ENCODE peak calls at places on chromosomes 13 and 19, in six cellular contexts. F is adrenal gland, D is WERI-Rb-1, R is A549, O is upper lobe of left lung, N is Peyer's patch. X is an unnamed sample.

GRCh38 chr13:39605677-39606320 is 2.8 kb upstream of the LHFPL6 start:
- DNase-seq in N (no peak), O (no peak), D (no peak), R (no peak), F (no peak), X (no peak)

GRCh38 chr19:34452671-34453253 is 24.6 kb downstream of the UBA2 start:
- DNase-seq in O (no peak), F (no peak), D (no peak), R (no peak), N (no peak), X (no peak)

GRCh38 chr13:42333613-42334328 is 61.8 kb downstream of the AKAP11 start:
- DNase-seq in D (no peak), O (no peak), N (no peak), F (no peak), R (peak), X (no peak)

GRCh38 chr13:113869263-113869662 is 5.4 kb upstream of the GAS6 start:
- DNase-seq in D (no peak), R (no peak), F (no peak), O (no peak), N (no peak), X (no peak)

GRCh38 chr13:42600943-42601342 is 27.0 kb downstream of the TNFSF11 start:
- DNase-seq in O (no peak), F (no peak), D (no peak), N (no peak), R (no peak), X (no peak)

GRCh38 chr19:35757231-35757748 is 461 bp upstream of the HSPB6 start:
- DNase-seq in R (no peak), D (peak), N (peak), F (peak), O (peak), X (no peak)

GRCh38 chr19:10899171-10899653 is 27.9 kb downstream of the CARM1 start:
- DNase-seq in O (peak), D (no peak), R (no peak), N (peak), F (peak), X (no peak)

GRCh38 chr13:23637813-23638212 is 67.6 kb downstream of the TNFRSF19 start:
- DNase-seq in D (no peak), O (no peak), R (no peak), N (no peak), F (no peak), X (no peak)

GRCh38 chr19:40398417-40399056 is 8.6 kb upstream of the HIPK4 start:
- DNase-seq in R (peak), F (peak), D (no peak), N (peak), O (peak), X (no peak)

GRCh38 chr13:110559429-110559943 is 2.0 kb downstream of the RAB20 start:
- DNase-seq in N (peak), O (peak), D (no peak), R (no peak), F (peak), X (no peak)

GRCh38 chr19:46147166-46147740 is 785 bp upstream of the IGFL2 start:
- DNase-seq in N (no peak), R (no peak), F (no peak), D (no peak), O (no peak), X (no peak)

GRCh38 chr13:111270765-111271164 is 49.7 kb upstream of the TEX29 start:
- DNase-seq in F (no peak), N (no peak), R (no peak), D (no peak), O (no peak), X (no peak)

GRCh38 chr19:55353803-55354697 is 469 bp downstream of the COX6B2 start:
- DNase-seq in D (peak), N (peak), R (peak), O (peak), F (peak), X (no peak)

GRCh38 chr13:80881495-80882482 is 540.9 kb upstream of the SPRY2 start:
- DNase-seq in R (peak), O (no peak), F (no peak), D (no peak), N (no peak), X (peak)

GRCh38 chr13:36310417-36311108 is 12.9 kb upstream of the CCDC169 start:
- DNase-seq in D (no peak), O (no peak), F (no peak), N (no peak), R (no peak), X (no peak)

GRCh38 chr13:30798776-30799625 is 63.7 kb downstream of the ALOX5AP start:
- DNase-seq in O (no peak), N (no peak), D (no peak), F (no peak), R (no peak), X (no peak)

GRCh38 chr19:9981406-9982260 is 28.7 kb downstream of the COL5A3 start:
- DNase-seq in F (no peak), R (no peak), O (no peak), D (no peak), N (no peak), X (no peak)

GRCh38 chr13:44884076-44884729 is 105.1 kb downstream of the NUFIP1 start:
- DNase-seq in R (no peak), F (no peak), O (no peak), N (no peak), D (no peak), X (no peak)

GRCh38 chr13:77184455-77184854 is 142.4 kb downstream of the MYCBP2 start:
- DNase-seq in F (no peak), N (no peak), D (no peak), O (no peak), R (no peak), X (peak)

GRCh38 chr19:6914321-6914720 is 26.9 kb downstream of the ADGRE1 start:
- DNase-seq in D (no peak), R (no peak), N (no peak), O (no peak), F (no peak), X (no peak)
- H3K27ac ChIP-seq in D (no peak), R (no peak), N (no peak), O (no peak), F (no peak), X (no peak)

GRCh38 chr13:74052402-74052928 is 81.7 kb downstream of the KLF12 start:
- DNase-seq in F (no peak), D (no peak), N (no peak), R (peak), O (peak), X (no peak)

GRCh38 chr13:74061939-74062595 is 72.1 kb downstream of the KLF12 start:
- DNase-seq in N (no peak), F (no peak), R (no peak), D (no peak), O (no peak), X (no peak)

GRCh38 chr13:74062933-74063332 is 71.3 kb downstream of the KLF12 start:
- DNase-seq in N (peak), D (no peak), R (no peak), O (no peak), F (peak), X (no peak)

GRCh38 chr13:74056829-74057564 is 77.2 kb downstream of the KLF12 start:
- DNase-seq in R (no peak), D (no peak), O (no peak), N (no peak), F (peak), X (no peak)
- H3K27ac ChIP-seq in R (no peak), D (no peak), O (no peak), N (no peak), F (no peak), X (no peak)

GRCh38 chr13:50085063-50085462 is 69.8 kb downstream of the KCNRG start:
- DNase-seq in N (no peak), R (peak), F (no peak), O (no peak), D (no peak), X (no peak)

GRCh38 chr13:50090211-50090610 is 75.0 kb downstream of the KCNRG start:
- DNase-seq in F (no peak), N (no peak), O (no peak), R (no peak), D (no peak), X (no peak)

GRCh38 chr13:50094615-50095293 is 79.5 kb downstream of the KCNRG start:
- DNase-seq in O (no peak), D (no peak), R (no peak), N (no peak), F (no peak), X (peak)

DNA sequence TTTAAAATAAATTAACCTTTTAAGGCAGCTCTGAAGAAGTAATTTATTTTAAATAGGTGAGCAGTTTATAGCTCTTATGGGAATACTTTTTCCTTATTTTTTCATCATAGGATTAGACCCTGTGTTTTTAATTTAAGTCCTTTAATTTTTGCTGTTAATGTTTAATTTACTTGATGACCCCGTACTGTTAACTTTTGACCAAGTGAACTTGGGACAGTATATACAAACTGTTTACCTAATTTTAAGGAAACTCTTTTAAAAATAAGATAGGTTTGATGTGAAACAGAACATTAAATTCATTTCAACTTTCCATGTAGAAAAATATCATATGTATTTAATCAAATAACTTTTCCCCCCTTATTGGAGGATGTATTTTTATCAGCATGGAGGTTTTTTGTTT is 74.4 kb downstream of the KCNRG start:
- DNase-seq in R (no peak), O (no peak), D (no peak), F (no peak), N (no peak), X (no peak)
- H3K27ac ChIP-seq in R (no peak), O (no peak), D (no peak), F (no peak), N (no peak), X (no peak)

GRCh38 chr19:33389574-33390119 is 16.1 kb downstream of the CEBPG start:
- DNase-seq in D (no peak), O (no peak), N (peak), R (no peak), F (no peak), X (no peak)

GRCh38 chr19:33390908-33391630 is 17.6 kb downstream of the CEBPG start:
- DNase-seq in O (no peak), R (no peak), N (peak), F (peak), D (no peak), X (no peak)

GRCh38 chr19:33391631-33392249 is 18.2 kb downstream of the CEBPG start:
- DNase-seq in R (no peak), F (no peak), O (no peak), N (peak), D (no peak), X (no peak)

GRCh38 chr19:33388817-33389573 is 15.5 kb downstream of the CEBPG start:
- DNase-seq in N (peak), R (no peak), O (no peak), D (no peak), F (no peak), X (no peak)

GRCh38 chr19:33390120-33390907 is 16.8 kb downstream of the CEBPG start:
- DNase-seq in F (peak), N (peak), R (no peak), D (no peak), O (peak), X (no peak)
- H3K27ac ChIP-seq in F (no peak), N (peak), R (no peak), D (no peak), O (peak), X (no peak)

GRCh38 chr19:1568320-1569019 is at the start of gene MEX3D:
- DNase-seq in F (peak), O (peak), R (peak), N (peak), D (peak), X (no peak)
- H3K27ac ChIP-seq in F (no peak), O (peak), R (peak), N (peak), D (peak), X (peak)

GRCh38 chr19:625257-625656 is 8.1 kb downstream of the POLRMT start:
- DNase-seq in O (no peak), R (no peak), N (no peak), F (no peak), D (no peak), X (no peak)

GRCh38 chr19:623175-623916 is 10.0 kb downstream of the POLRMT start:
- DNase-seq in D (no peak), R (no peak), N (no peak), F (no peak), O (no peak), X (no peak)

GRCh38 chr19:622666-623065 is 10.7 kb downstream of the POLRMT start:
- DNase-seq in F (no peak), R (no peak), O (no peak), D (no peak), N (no peak), X (no peak)

GRCh38 chr19:623974-624373 is 9.4 kb downstream of the POLRMT start:
- DNase-seq in R (peak), F (peak), N (no peak), O (no peak), D (peak), X (no peak)

GRCh38 chr19:624433-625109 is 8.8 kb downstream of the POLRMT start:
- DNase-seq in R (no peak), D (no peak), F (no peak), N (no peak), O (no peak), X (no peak)
- H3K27ac ChIP-seq in R (peak), D (no peak), F (no peak), N (no peak), O (no peak), X (no peak)

GRCh38 chr19:49152218-49152550 is 3.0 kb downstream of the HRC start:
- DNase-seq in R (no peak), N (no peak), D (no peak), F (no peak), O (no peak), X (no peak)
- H3K27ac ChIP-seq in R (no peak), N (no peak), D (no peak), F (no peak), O (no peak), X (no peak)

DNA sequence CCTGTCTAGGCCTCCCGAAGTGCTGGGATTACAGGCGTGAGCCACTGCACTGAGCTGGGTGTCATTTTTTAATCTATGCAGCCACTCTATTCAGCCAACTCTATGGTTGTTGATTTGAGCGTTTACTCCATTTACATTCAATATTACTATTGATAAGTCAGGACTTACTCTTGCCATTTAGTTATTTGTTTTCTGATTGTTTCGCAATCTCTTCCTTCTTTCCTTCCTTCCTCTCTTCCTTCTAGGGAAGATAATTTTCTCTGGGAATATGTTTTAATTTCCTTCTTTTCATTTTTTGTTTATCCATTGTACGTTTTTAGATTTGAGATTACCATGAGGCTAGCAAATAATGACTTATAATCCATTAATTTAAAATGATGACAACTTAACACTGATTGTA is 2056.0 kb downstream of the OLFM4 start:
- DNase-seq in D (no peak), O (no peak), R (no peak), N (no peak), F (no peak), X (no peak)
- H3K27ac ChIP-seq in D (no peak), O (no peak), R (no peak), N (no peak), F (no peak), X (no peak)

GRCh38 chr13:52848455-52849190 is at the start of gene PCDH8:
- DNase-seq in N (no peak), R (no peak), D (peak), F (no peak), O (no peak), X (no peak)

GRCh38 chr13:52850396-52851152 is 2.1 kb upstream of the PCDH8 start:
- DNase-seq in D (peak), R (peak), F (peak), O (peak), N (peak), X (no peak)

GRCh38 chr13:52852444-52852843 is 4.0 kb upstream of the PCDH8 start:
- DNase-seq in F (no peak), R (no peak), O (no peak), D (no peak), N (no peak), X (no peak)

GRCh38 chr13:52849727-52850395 is 1.4 kb upstream of the PCDH8 start:
- DNase-seq in R (no peak), O (no peak), N (no peak), D (no peak), F (no peak), X (no peak)

DNA sequence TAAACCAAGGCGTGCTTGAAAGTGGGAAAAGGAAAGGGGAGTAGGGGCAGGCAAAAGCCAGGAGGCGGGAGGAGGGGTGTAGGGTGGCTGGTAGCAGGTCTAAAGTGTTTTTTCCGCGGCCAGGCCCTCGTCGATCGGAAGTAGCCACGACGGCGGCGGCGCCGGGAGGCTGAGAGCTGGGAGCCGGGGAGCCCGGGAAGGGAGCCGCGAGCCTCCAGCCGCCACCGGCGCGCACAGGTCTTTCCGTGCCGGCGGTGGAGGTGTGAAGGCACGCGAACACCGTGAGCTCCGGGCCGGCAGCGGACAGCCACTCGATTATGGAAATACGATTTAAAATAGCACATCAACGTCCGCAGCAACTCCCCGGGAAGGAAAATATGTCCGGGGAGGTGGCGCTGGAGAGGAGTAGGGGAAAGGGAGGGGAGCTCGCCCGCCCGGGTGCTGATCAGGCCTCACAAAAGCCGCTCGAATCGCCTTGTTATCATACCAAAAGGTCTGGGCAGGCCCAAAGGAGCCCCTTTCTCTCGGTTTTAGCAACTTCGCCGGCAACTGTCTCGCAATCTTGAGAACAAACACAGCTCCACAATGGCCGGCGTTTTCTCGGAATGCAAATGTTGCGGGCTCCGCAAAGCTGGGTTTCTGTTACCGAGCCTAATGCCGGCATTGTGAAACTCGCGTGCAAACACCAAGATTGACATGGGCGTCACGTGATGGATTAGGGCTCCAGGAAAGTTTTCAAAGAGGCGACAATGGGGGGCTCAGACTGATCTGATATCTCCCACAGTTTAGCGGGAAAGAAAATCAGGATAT is 2.9 kb upstream of the PCDH8 start:
- DNase-seq in D (peak), N (no peak), R (no peak), O (peak), F (peak), X (no peak)
- H3K27ac ChIP-seq in D (no peak), N (no peak), R (peak), O (peak), F (no peak), X (peak)

DNA sequence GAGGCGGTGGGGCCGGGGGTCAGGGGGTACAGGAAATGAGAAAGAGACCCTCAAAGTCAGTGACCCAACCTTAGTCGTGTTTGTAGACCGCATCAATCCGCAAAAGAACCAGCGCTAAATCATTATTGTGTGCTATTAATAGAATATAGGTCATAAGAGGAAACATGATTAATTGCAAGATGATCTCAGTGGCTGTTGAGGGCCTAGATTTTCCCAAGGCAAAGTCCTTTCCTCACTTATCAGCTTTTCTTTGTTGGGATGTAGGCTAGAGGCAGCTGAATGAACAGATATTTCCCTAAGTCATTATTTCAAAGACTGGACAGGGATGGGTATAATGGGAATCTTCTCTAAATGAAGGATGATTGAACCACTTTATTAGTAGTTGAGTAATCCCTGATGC is 116.2 kb downstream of the SIPA1L3 start:
- DNase-seq in N (no peak), O (no peak), D (no peak), F (no peak), R (no peak), X (no peak)
- H3K27ac ChIP-seq in N (no peak), O (peak), D (peak), F (no peak), R (peak), X (no peak)